ENCODE peak calls at places on chromosomes 6 and 20, in seven cellular contexts. C, Z, Y, F, Q, T and L are unnamed samples.
A peak's percentile ranks its signal among the peaks of the same experiment; 100 is the strongest.

GRCh38 chr6:162963861-162964260 is 236.1 kb downstream of the PACRG start:
- DNase-seq in C (no peak), Z (no peak), Y (no peak), F (no peak), Q (no peak), T (no peak), L (no peak)

GRCh38 chr20:36098364-36098763 is 56.2 kb upstream of the EPB41L1 start:
- DNase-seq in C (peak; percentile 73), Z (peak; percentile 35), Y (no peak), F (peak; percentile 40), Q (no peak), T (no peak), L (no peak)

GRCh38 chr6:5657684-5658429 is 348.9 kb downstream of the NRN1 start:
- DNase-seq in C (no peak), Z (no peak), Y (no peak), F (peak; percentile 66), Q (no peak), T (no peak), L (no peak)

GRCh38 chr6:100893743-100894142 is 12.6 kb upstream of the ASCC3 start:
- DNase-seq in C (no peak), Z (no peak), Y (no peak), F (no peak), Q (no peak), T (no peak), L (no peak)

GRCh38 chr6:45388328-45388727 is 10.6 kb upstream of the SUPT3H start:
- DNase-seq in C (no peak), Z (no peak), Y (no peak), F (peak; percentile 45), Q (no peak), T (no peak), L (no peak)

GRCh38 chr6:127539292-127539691 is 20.2 kb upstream of the MTCL3 start:
- DNase-seq in C (no peak), Z (no peak), Y (no peak), F (peak; percentile 47), Q (no peak), T (no peak), L (no peak)

GRCh38 chr6:32191696-32192607 is 491 bp downstream of the GPSM3 start:
- DNase-seq in C (no peak), Z (no peak), Y (no peak), F (no peak), Q (no peak), T (no peak), L (no peak)

GRCh38 chr20:13166006-13166405 is 55.1 kb upstream of the ISM1 start:
- DNase-seq in C (no peak), Z (no peak), Y (no peak), F (no peak), Q (no peak), T (no peak), L (no peak)

GRCh38 chr20:32534661-32535240 is 50.4 kb downstream of the NOL4L start:
- DNase-seq in C (peak; percentile 73), Z (no peak), Y (no peak), F (no peak), Q (no peak), T (no peak), L (no peak)

GRCh38 chr20:8223096-8223870 is 91.2 kb downstream of the PLCB1 start:
- DNase-seq in C (no peak), Z (no peak), Y (no peak), F (peak; percentile 94), Q (peak; percentile 50), T (no peak), L (no peak)

GRCh38 chr6:39113788-39114187 is 1.2 kb downstream of the SAYSD1 start:
- DNase-seq in C (no peak), Z (no peak), Y (no peak), F (no peak), Q (no peak), T (no peak), L (no peak)

GRCh38 chr6:74870403-74870802 is 335.4 kb downstream of the COL12A1 start:
- DNase-seq in C (no peak), Z (no peak), Y (peak; percentile 7), F (no peak), Q (peak; percentile 69), T (no peak), L (no peak)

GRCh38 chr20:4787069-4787468 is 65.4 kb downstream of the PRND start:
- DNase-seq in C (no peak), Z (no peak), Y (no peak), F (peak; percentile 47), Q (no peak), T (no peak), L (peak; percentile 30)

GRCh38 chr20:860891-861290 is 27.4 kb downstream of the FAM110A start:
- DNase-seq in C (no peak), Z (no peak), Y (no peak), F (no peak), Q (no peak), T (no peak), L (no peak)

GRCh38 chr6:48664850-48665249 is 553.9 kb upstream of the PTCHD4 start:
- DNase-seq in C (no peak), Z (no peak), Y (no peak), F (peak; percentile 15), Q (no peak), T (no peak), L (no peak)

GRCh38 chr20:22496817-22497216 is 87.6 kb downstream of the FOXA2 start:
- DNase-seq in C (no peak), Z (no peak), Y (no peak), F (no peak), Q (no peak), T (no peak), L (no peak)

GRCh38 chr6:1591926-1592325 is 17.8 kb upstream of the FOXC1 start:
- DNase-seq in C (peak; percentile 18), Z (no peak), Y (no peak), F (no peak), Q (no peak), T (no peak), L (no peak)

GRCh38 chr6:39350723-39351505 is 28.4 kb upstream of the KCNK16 start:
- DNase-seq in C (no peak), Z (no peak), Y (no peak), F (no peak), Q (no peak), T (no peak), L (no peak)

DNA sequence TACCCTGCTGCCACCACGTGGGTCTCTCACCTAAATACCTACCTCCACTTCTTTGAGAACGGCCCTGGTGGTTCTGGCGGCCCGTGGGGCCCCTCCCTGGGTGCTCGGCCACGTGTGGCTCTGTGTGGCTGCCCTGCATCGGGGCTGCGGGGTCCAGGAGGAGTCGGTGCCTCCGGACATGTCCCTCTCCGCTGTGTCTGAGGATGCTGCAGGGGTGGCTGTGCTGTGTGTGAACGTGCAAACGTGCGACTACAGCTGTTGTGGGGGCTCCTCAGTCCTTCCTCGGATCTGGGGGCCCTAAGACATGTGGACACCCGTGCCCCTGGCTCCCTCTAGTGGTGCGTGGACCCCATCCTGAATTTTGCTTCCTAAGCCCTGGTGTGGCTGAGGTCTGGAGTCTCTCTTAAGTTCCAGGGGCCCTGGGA is 691.8 kb downstream of the QKI start:
- DNase-seq in C (no peak), Z (peak; percentile 74), Y (no peak), F (no peak), Q (peak; percentile 16), T (no peak), L (no peak)
- H3K4me3 ChIP-seq in C (no peak overlapping the region), Z (peak overlapping the region; percentile 41), Y (no peak overlapping the region), F (no peak overlapping the region), Q (no peak overlapping the region), T (no peak overlapping the region), L (no peak overlapping the region)

GRCh38 chr20:38032585-38033329 is 499 bp downstream of the TTI1 start:
- DNase-seq in C (no peak), Z (no peak), Y (no peak), F (no peak), Q (peak; percentile 35), T (no peak), L (no peak)

GRCh38 chr20:38034961-38035360 is 1.4 kb downstream of the RPRD1B start:
- DNase-seq in C (no peak), Z (no peak), Y (no peak), F (no peak), Q (no peak), T (no peak), L (no peak)

GRCh38 chr20:38034108-38034649 is 633 bp downstream of the RPRD1B start:
- DNase-seq in C (no peak), Z (no peak), Y (no peak), F (no peak), Q (no peak), T (no peak), L (no peak)

GRCh38 chr20:38031957-38032356 is 1.3 kb downstream of the TTI1 start:
- DNase-seq in C (no peak), Z (no peak), Y (no peak), F (no peak), Q (no peak), T (no peak), L (no peak)

GRCh38 chr20:38033330-38034107 is at the start of the genes RPRD1B and TTI1:
- DNase-seq in C (peak; percentile 95), Z (peak; percentile 93), Y (peak; percentile 80), F (peak; percentile 84), Q (peak; percentile 95), T (peak; percentile 31), L (peak; percentile 87)
- TF ChIP-seq POLR2A in C (peak; percentile 63), Z (no peak), Y (peak; percentile 75), F (peak; percentile 84), Q (peak; percentile 96), T (peak; percentile 59), L (no peak)

DNA sequence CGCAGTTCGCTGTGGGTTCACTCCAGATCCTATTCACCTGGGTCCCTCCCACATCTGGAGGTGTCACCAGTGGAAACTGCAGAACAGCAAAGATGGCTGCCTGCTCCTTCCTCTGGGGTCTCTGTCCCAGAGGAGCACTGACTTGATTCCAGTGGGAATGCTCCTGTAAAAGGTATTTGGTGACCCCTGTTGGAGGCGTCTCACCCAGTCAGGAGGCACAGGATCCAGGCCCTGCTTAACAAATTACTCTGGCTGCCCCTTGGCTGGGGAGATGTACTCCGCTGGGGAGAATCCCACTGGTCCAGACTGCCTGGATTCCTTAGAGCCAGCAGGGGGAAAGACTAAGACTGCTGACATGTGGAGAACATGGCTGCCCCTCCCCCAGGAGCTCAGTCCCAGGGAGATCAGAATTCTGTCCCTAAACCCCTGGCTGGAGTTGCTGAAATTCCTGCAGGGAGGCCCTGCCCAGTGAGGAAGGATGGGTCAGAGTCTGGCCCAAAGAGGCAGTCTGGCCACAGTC is 483.0 kb downstream of the CBLN4 start:
- DNase-seq in C (no peak), Z (no peak), Y (no peak), F (no peak), Q (no peak), T (no peak), L (no peak)
- TF ChIP-seq CTCF in C (no peak), Z (no peak), Y (no peak), F (no peak), Q (peak; percentile 5), T (no peak), L (no peak)

GRCh38 chr6:161435426-161436065 is 161.7 kb upstream of the AGPAT4 start:
- DNase-seq in C (no peak), Z (no peak), Y (no peak), F (no peak), Q (no peak), T (no peak), L (no peak)

GRCh38 chr6:161434921-161435411 is 161.1 kb upstream of the AGPAT4 start:
- DNase-seq in C (no peak), Z (no peak), Y (no peak), F (peak; percentile 95), Q (no peak), T (no peak), L (no peak)

GRCh38 chr6:161436106-161436876 is 162.4 kb upstream of the AGPAT4 start:
- DNase-seq in C (no peak), Z (no peak), Y (no peak), F (no peak), Q (no peak), T (no peak), L (no peak)

GRCh38 chr6:161432546-161432945 is 158.7 kb upstream of the AGPAT4 start:
- DNase-seq in C (no peak), Z (no peak), Y (no peak), F (no peak), Q (no peak), T (no peak), L (no peak)

GRCh38 chr6:161434331-161434730 is 160.5 kb upstream of the AGPAT4 start:
- DNase-seq in C (no peak), Z (no peak), Y (no peak), F (no peak), Q (no peak), T (no peak), L (no peak)
- H3K4me3 ChIP-seq in C (no peak overlapping the region), Z (no peak overlapping the region), Y (no peak overlapping the region), F (no peak overlapping the region), Q (no peak overlapping the region), T (peak overlapping the region; percentile 29), L (no peak overlapping the region)